ENCODE peak calls at places on chromosome 7, in nine cellular contexts. U, N, P, Y, R, X, V, S and M are unnamed samples.

GRCh38 chr7:157113607-157114006 is 25.1 kb upstream of the UBE3C start:
- DNase-seq in U (no peak), N (no peak), P (no peak), Y (no peak), R (no peak), X (no peak), V (no peak), S (no peak), M (peak)

GRCh38 chr7:120733143-120733542 is 124.8 kb downstream of the TSPAN12 start:
- DNase-seq in U (no peak), N (peak), P (no peak), Y (peak), R (no peak), X (peak), V (no peak), S (no peak), M (no peak)

GRCh38 chr7:127949670-127950069 is 81.6 kb downstream of the LRRC4 start:
- DNase-seq in U (no peak), N (peak), P (no peak), Y (no peak), R (no peak), X (no peak), V (peak), S (no peak), M (no peak)

GRCh38 chr7:47477191-47478016 is 104.5 kb downstream of the TNS3 start:
- DNase-seq in U (no peak), N (no peak), P (no peak), Y (no peak), R (no peak), X (no peak), V (no peak), S (no peak), M (no peak)

GRCh38 chr7:7504910-7505704 is 30.6 kb downstream of the COL28A1 start:
- DNase-seq in U (no peak), N (no peak), P (no peak), Y (no peak), R (no peak), X (no peak), V (no peak), S (no peak), M (no peak)

GRCh38 chr7:50533849-50534248 is 31.4 kb downstream of the DDC start:
- DNase-seq in U (peak), N (no peak), P (no peak), Y (no peak), R (no peak), X (peak), V (no peak), S (no peak), M (no peak)

GRCh38 chr7:134943785-134944400 is 42.4 kb upstream of the AGBL3 start:
- DNase-seq in U (no peak), N (peak), P (no peak), Y (peak), R (no peak), X (no peak), V (peak), S (no peak), M (no peak)

GRCh38 chr7:69438584-69438983 is 159.7 kb upstream of the AUTS2 start:
- DNase-seq in U (no peak), N (no peak), P (no peak), Y (no peak), R (no peak), X (no peak), V (no peak), S (no peak), M (no peak)

GRCh38 chr7:15594461-15594860 is 32.6 kb upstream of the AGMO start:
- DNase-seq in U (no peak), N (no peak), P (no peak), Y (no peak), R (no peak), X (no peak), V (no peak), S (peak), M (no peak)

GRCh38 chr7:130365511-130366441 is 14.5 kb upstream of the CPA1 start:
- DNase-seq in U (peak), N (peak), P (peak), Y (peak), R (peak), X (no peak), V (peak), S (no peak), M (peak)

GRCh38 chr7:877312-878232 is 1.2 kb downstream of the GET4 start:
- DNase-seq in U (peak), N (no peak), P (peak), Y (no peak), R (no peak), X (no peak), V (peak), S (no peak), M (peak)

GRCh38 chr7:36862685-36863375 is 138.5 kb upstream of the AOAH start:
- DNase-seq in U (no peak), N (no peak), P (no peak), Y (no peak), R (no peak), X (no peak), V (no peak), S (no peak), M (no peak)

GRCh38 chr7:326273-326672 is 36.3 kb downstream of the FOXL3 start:
- DNase-seq in U (no peak), N (no peak), P (peak), Y (no peak), R (no peak), X (no peak), V (no peak), S (no peak), M (peak)

GRCh38 chr7:101602082-101602481 is 27.0 kb downstream of the MYL10 start:
- DNase-seq in U (no peak), N (no peak), P (no peak), Y (no peak), R (no peak), X (no peak), V (no peak), S (no peak), M (no peak)
- TF ChIP-seq CTCF in U (no peak), N (no peak), P (no peak), Y (no peak), R (no peak), X (no peak), V (no peak), S (no peak), M (no peak)

DNA sequence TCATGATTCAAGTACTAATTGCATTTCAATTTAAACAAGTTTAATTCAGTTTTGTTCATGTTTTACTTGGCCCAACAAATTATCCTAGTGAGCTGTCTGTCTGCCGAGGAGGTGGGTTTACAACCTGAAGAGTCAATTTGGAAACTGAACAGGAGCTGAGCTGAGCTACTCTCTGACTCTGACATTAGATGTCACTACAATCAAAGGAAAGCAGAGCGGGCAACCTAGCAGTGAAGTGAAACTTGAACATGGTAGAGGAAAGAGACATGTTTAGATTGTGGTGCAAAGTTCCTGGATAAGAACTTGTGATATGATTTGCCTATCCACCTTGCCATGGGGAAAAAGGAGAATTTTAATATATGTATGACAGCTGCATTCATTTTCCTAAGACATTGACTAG is 9.6 kb upstream of the AGR3 start:
- DNase-seq in U (peak), N (peak), P (no peak), Y (peak), R (no peak), X (no peak), V (peak), S (peak), M (no peak)
- TF ChIP-seq CTCF in U (peak), N (peak), P (peak), Y (peak), R (no peak), X (peak), V (peak), S (no peak), M (peak)

GRCh38 chr7:75734586-75735047 is 4.1 kb downstream of the HIP1 start:
- DNase-seq in U (no peak), N (no peak), P (no peak), Y (peak), R (peak), X (no peak), V (peak), S (no peak), M (no peak)

GRCh38 chr7:75735581-75736350 is 3.0 kb downstream of the HIP1 start:
- DNase-seq in U (no peak), N (no peak), P (no peak), Y (no peak), R (no peak), X (no peak), V (no peak), S (no peak), M (no peak)

GRCh38 chr7:75732016-75732521 is 6.7 kb downstream of the HIP1 start:
- DNase-seq in U (no peak), N (no peak), P (no peak), Y (no peak), R (no peak), X (no peak), V (no peak), S (no peak), M (no peak)

GRCh38 chr7:75735059-75735458 is 3.7 kb downstream of the HIP1 start:
- DNase-seq in U (no peak), N (no peak), P (no peak), Y (no peak), R (no peak), X (no peak), V (no peak), S (no peak), M (no peak)

GRCh38 chr7:75732764-75733630 is 5.7 kb downstream of the HIP1 start:
- DNase-seq in U (no peak), N (peak), P (no peak), Y (peak), R (peak), X (no peak), V (no peak), S (no peak), M (no peak)
- TF ChIP-seq CTCF in U (no peak), N (no peak), P (no peak), Y (peak), R (no peak), X (no peak), V (no peak), S (no peak), M (no peak)

GRCh38 chr7:40758590-40758989 is 623.8 kb downstream of the SUGCT start:
- DNase-seq in U (no peak), N (no peak), P (no peak), Y (no peak), R (no peak), X (no peak), V (peak), S (no peak), M (no peak)

GRCh38 chr7:40763319-40764287 is 628.8 kb downstream of the SUGCT start:
- DNase-seq in U (no peak), N (peak), P (no peak), Y (peak), R (no peak), X (no peak), V (no peak), S (no peak), M (no peak)

GRCh38 chr7:40760997-40761396 is 626.2 kb downstream of the SUGCT start:
- DNase-seq in U (no peak), N (no peak), P (no peak), Y (no peak), R (no peak), X (peak), V (no peak), S (no peak), M (no peak)

GRCh38 chr7:40760293-40760964 is 625.6 kb downstream of the SUGCT start:
- DNase-seq in U (no peak), N (no peak), P (no peak), Y (no peak), R (no peak), X (peak), V (no peak), S (no peak), M (no peak)

GRCh38 chr7:40761757-40762342 is 627.0 kb downstream of the SUGCT start:
- DNase-seq in U (no peak), N (no peak), P (no peak), Y (peak), R (no peak), X (no peak), V (no peak), S (no peak), M (no peak)
- TF ChIP-seq CTCF in U (no peak), N (no peak), P (peak), Y (peak), R (peak), X (peak), V (peak), S (no peak), M (no peak)

DNA sequence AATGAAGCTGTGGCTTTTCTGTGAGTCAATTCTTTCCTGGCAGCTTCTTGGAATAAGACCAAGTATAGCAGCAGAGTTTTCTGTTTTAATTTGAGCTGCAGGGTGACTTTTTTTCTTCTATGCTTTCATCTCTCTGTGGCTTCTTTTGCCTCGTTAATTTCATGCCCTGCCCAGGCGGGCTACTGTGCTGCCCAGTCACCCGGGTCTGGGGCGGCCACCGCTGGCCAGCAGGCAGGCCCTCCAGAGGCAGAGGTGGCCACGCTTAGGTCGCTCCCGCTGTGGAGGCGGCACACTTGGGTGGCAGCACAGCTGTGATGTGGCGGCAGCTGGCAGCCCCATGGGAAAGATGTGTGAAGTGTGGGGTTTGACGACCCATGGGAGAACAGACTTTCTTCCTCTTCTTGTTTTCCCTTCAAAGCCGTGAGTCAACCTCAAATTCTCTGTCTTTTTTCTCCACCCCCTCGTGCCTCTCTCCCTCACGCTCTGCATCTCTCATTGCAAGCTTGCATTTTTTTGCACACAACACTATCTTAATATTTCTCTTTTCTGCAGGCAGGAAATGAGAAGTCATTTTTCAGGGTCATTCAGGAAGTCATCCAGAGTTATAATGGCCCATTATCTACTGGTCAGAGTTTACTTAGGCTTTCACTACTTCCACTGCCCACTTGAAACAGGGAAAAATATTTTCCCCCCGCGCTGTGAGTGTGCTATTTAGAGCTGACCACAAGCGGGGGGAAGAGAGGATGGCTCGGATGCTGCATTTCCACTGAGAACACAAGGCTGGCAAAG is 67.8 kb downstream of the EGFR start:
- DNase-seq in U (no peak), N (peak), P (no peak), Y (peak), R (no peak), X (peak), V (no peak), S (no peak), M (no peak)
- TF ChIP-seq CTCF in U (no peak), N (peak), P (peak), Y (peak), R (no peak), X (no peak), V (no peak), S (no peak), M (no peak)

DNA sequence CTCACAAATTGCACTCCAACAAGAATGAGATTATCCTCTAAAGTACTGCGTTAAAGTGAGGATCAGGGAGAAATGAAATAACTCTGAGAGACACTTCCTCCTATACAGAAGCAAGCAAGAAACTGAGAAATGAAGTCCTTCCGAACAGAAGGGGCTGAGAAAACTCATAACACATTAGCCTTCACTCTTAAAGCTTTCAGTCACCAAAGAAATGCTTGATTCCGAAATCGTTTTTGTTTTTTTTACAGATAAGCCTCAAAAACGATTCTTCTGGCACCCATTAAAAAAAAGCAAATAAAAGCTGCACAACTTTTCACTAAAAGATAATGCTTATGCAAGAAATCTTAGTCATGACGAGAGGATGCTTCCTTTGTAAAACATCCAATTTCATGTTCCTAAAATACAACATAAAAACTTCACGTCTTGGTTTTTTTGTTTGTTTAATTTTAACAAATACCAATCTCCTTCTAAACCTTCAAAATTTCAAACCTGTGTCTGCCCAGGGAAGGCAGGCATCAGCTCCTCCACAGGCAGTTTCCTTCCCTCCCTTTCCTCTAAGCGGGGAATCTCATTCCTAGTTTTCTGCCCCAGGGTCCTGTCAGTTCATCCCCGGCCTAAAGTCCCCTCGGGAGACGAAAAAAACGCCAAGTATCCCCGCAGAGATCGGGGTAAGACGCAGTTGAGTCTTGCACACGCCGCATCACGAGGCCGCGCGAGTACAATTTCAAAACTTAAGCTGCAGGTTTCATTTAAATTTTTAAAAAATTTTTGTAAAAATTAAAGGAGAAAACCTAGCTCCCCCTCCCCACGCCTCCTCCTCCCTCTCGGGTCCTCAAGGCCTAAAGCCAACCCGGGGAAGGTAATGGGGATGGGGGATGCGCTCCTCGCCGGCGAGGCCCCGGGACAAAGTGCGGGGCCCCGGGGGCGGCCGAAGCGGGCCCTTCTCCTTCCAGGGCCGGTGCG is 1.1 kb downstream of the BAZ1B start:
- DNase-seq in U (no peak), N (peak), P (no peak), Y (peak), R (no peak), X (no peak), V (peak), S (no peak), M (no peak)
- TF ChIP-seq CTCF in U (no peak), N (no peak), P (no peak), Y (no peak), R (no peak), X (no peak), V (no peak), S (no peak), M (no peak)

GRCh38 chr7:138866353-138866752 is 68.4 kb upstream of the ATP6V0A4 start:
- DNase-seq in U (no peak), N (no peak), P (no peak), Y (no peak), R (no peak), X (no peak), V (no peak), S (no peak), M (no peak)

GRCh38 chr7:138863931-138864330 is 65.9 kb upstream of the ATP6V0A4 start:
- DNase-seq in U (no peak), N (no peak), P (no peak), Y (no peak), R (no peak), X (no peak), V (no peak), S (no peak), M (no peak)

GRCh38 chr7:138864667-138865066 is 66.7 kb upstream of the ATP6V0A4 start:
- DNase-seq in U (no peak), N (peak), P (no peak), Y (peak), R (no peak), X (no peak), V (no peak), S (no peak), M (no peak)

GRCh38 chr7:138867744-138868143 is 69.7 kb upstream of the ATP6V0A4 start:
- DNase-seq in U (no peak), N (no peak), P (no peak), Y (no peak), R (no peak), X (no peak), V (no peak), S (no peak), M (no peak)

DNA sequence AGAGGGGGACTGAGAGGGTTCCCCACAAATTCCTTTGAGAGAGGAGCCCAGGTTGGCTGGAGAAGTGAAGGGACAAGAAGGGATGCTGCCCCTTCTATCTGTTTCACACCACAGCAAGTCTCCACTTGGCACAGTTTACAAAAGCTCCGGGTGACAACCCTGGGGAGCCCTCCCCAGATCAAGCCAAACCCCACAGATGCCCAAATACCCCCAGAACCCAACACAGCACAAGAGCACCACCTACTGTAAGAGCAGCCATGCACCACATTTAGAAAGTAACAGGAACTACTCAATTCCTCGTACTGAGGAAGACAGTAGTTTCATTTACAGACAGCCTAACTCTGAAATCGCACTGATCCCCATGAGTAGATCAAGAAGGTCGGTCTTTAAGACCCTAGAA is 67.8 kb upstream of the ATP6V0A4 start:
- DNase-seq in U (no peak), N (peak), P (no peak), Y (peak), R (no peak), X (no peak), V (no peak), S (no peak), M (no peak)
- TF ChIP-seq CTCF in U (no peak), N (peak), P (peak), Y (peak), R (no peak), X (peak), V (peak), S (no peak), M (no peak)

DNA sequence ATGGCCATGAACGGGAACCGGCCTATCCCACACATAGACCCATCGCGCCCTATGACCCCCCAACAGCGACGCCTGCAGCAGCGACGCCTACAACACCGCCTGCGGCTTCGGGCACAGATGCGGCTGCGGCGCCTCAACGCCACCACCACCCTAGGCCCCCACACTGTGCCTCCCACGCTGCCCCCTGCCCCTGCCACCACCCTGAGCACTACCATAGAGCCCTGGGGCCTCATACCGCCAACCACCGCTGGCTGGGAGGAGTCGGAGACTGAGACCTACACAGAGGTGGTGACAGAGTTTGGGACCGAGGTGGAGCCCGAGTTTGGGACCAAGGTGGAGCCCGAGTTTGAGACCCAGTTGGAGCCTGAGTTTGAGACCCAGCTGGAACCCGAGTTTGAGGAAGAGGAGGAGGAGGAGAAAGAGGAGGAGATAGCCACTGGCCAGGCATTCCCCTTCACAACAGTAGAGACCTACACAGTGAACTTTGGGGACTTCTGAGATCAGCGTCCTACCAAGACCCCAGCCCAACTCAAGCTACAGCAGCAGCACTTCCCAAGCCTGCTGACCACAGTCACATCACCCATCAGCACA is 9.5 kb downstream of the POLD2 start:
- DNase-seq in U (no peak), N (no peak), P (no peak), Y (no peak), R (no peak), X (no peak), V (no peak), S (no peak), M (no peak)
- TF ChIP-seq CTCF in U (no peak), N (no peak), P (no peak), Y (no peak), R (no peak), X (no peak), V (no peak), S (no peak), M (no peak)

DNA sequence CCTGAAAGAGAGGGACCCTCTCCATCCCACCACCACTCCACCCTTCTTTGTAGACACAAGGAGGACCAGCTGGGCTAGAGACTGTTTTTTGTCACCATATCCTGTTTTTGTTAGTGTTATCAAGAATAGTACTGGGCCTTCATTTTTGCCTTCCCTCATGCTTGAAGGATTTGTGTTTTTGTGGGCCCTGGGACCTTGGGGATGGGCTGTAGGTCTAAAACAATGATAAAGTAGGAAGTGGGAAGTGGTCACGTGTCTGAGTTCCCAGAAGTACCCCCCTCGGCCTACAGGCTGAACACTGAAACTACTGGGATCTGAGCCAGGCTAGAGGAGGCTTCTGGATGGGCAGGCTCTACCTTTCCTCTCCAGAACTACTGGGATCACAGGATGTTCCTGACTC is 8.9 kb downstream of the AGFG2 start:
- DNase-seq in U (no peak), N (peak), P (no peak), Y (peak), R (no peak), X (no peak), V (no peak), S (no peak), M (no peak)
- TF ChIP-seq CTCF in U (no peak), N (peak), P (no peak), Y (peak), R (no peak), X (no peak), V (no peak), S (no peak), M (no peak)